ENCODE peak calls at places on chromosomes 13 and 19, in nine cellular contexts. M, G, F, B, D, T, K, H and V are unnamed samples.

GRCh38 chr13:24165746-24166145 is 5.2 kb downstream of the SPATA13 start:
- DNase-seq in B (no peak), H (no peak), D (no peak), M (no peak), F (no peak), K (no peak), G (no peak), T (peak), V (no peak)

GRCh38 chr13:74280093-74280794 is 146.0 kb upstream of the KLF12 start:
- DNase-seq in G (no peak), H (no peak), M (no peak), F (no peak), B (no peak), K (no peak), D (no peak), T (no peak), V (no peak)

GRCh38 chr19:29667941-29668340 is 2.7 kb downstream of the PLEKHF1 start:
- DNase-seq in T (no peak), B (no peak), F (no peak), G (no peak), K (peak), D (no peak), M (peak), H (peak), V (no peak)

GRCh38 chr19:1449467-1450442 is at the start of gene APC2:
- DNase-seq in F (peak), M (no peak), T (no peak), H (no peak), G (peak), K (no peak), B (peak), D (no peak), V (no peak)

GRCh38 chr13:36072127-36072526 is 59.1 kb downstream of the DCLK1 start:
- DNase-seq in B (no peak), K (no peak), M (no peak), D (no peak), T (no peak), F (no peak), G (no peak), H (no peak), V (no peak)

GRCh38 chr19:2223959-2224358 is 12.2 kb downstream of the PLEKHJ1 start:
- DNase-seq in T (no peak), K (no peak), H (no peak), G (no peak), B (no peak), F (no peak), D (no peak), M (no peak), V (no peak)

GRCh38 chr13:56659041-56659471 is 481.7 kb upstream of the PRR20A start:
- DNase-seq in F (no peak), G (no peak), T (no peak), H (no peak), D (no peak), M (peak), K (no peak), B (peak), V (no peak)

GRCh38 chr19:277581-278165 is 13.5 kb downstream of the PLPP2 start:
- DNase-seq in F (no peak), T (no peak), K (no peak), D (no peak), B (no peak), H (no peak), M (no peak), G (peak), V (no peak)

GRCh38 chr19:12774588-12775555 is at the start of gene HOOK2:
- DNase-seq in B (no peak), T (peak), H (peak), K (peak), F (peak), D (no peak), M (peak), G (peak), V (no peak)

GRCh38 chr13:23570099-23570926 is at the start of gene TNFRSF19:
- DNase-seq in F (no peak), H (no peak), G (no peak), D (no peak), M (no peak), T (peak), K (no peak), B (peak), V (no peak)

GRCh38 chr13:100229603-100230002 is 140.7 kb downstream of the PCCA start:
- DNase-seq in T (no peak), F (no peak), H (no peak), D (no peak), M (no peak), G (no peak), K (peak), B (no peak), V (no peak)

GRCh38 chr13:52419080-52419479 is 13.1 kb upstream of the THSD1 start:
- DNase-seq in D (no peak), K (no peak), F (no peak), T (no peak), H (no peak), B (no peak), G (no peak), M (no peak), V (no peak)

GRCh38 chr19:7744199-7744786 is 3.0 kb downstream of the CD209 start:
- DNase-seq in H (no peak), T (no peak), K (no peak), D (no peak), F (no peak), G (no peak), B (no peak), M (no peak), V (no peak)

GRCh38 chr13:35909837-35910236 is 221.3 kb downstream of the DCLK1 start:
- DNase-seq in K (no peak), D (no peak), T (no peak), F (no peak), M (no peak), B (no peak), H (no peak), G (no peak), V (no peak)

GRCh38 chr13:45162821-45163220 is 38.0 kb downstream of the KCTD4 start:
- DNase-seq in H (no peak), T (peak), M (no peak), K (no peak), D (no peak), F (no peak), G (no peak), B (no peak), V (no peak)

GRCh38 chr13:109569938-109570711 is 216.3 kb downstream of the IRS2 start:
- DNase-seq in B (no peak), M (no peak), K (peak), D (no peak), G (no peak), F (no peak), T (no peak), H (peak), V (no peak)

GRCh38 chr19:29263305-29264080 is 50.5 kb upstream of the UQCRFS1 start:
- DNase-seq in B (peak), M (no peak), D (peak), F (peak), G (peak), K (peak), H (peak), T (peak), V (no peak)

GRCh38 chr13:27171244-27171829 is at the start of gene USP12:
- DNase-seq in M (peak), H (peak), T (no peak), F (peak), D (no peak), G (no peak), K (no peak), B (peak), V (no peak)

GRCh38 chr13:32107474-32107873 is 75.9 kb downstream of the FRY start:
- DNase-seq in B (no peak), F (no peak), H (no peak), T (no peak), M (no peak), D (no peak), K (peak), G (no peak), V (no peak)

GRCh38 chr19:42158926-42159325 is 26.7 kb upstream of the POU2F2 start:
- DNase-seq in M (peak), D (no peak), K (no peak), T (no peak), F (no peak), G (no peak), H (no peak), B (no peak), V (no peak)

GRCh38 chr13:27923794-27924528 is 4.2 kb downstream of the PDX1 start:
- DNase-seq in M (no peak), F (no peak), B (no peak), T (no peak), K (no peak), H (no peak), G (no peak), D (no peak), V (no peak)

GRCh38 chr19:41771410-41771809 is 16.1 kb downstream of the CEACAM6 start:
- DNase-seq in D (no peak), T (no peak), F (no peak), G (no peak), B (no peak), K (no peak), M (no peak), H (no peak), V (no peak)